ENCODE peak calls at places on chromosomes 7 and 10, in four cellular contexts. J is keratinocyte, L is tibial artery, P is gastrocnemius medialis. S is an unnamed sample.

GRCh38 chr10:37680716-37681616 is 176.4 kb downstream of the ZNF248 start:
- DNase-seq in J (no peak), L (peak), P (no peak), S (no peak)

GRCh38 chr7:158432369-158433270 is 155.0 kb downstream of the PTPRN2 start:
- DNase-seq in J (no peak), L (peak), P (no peak), S (no peak)

GRCh38 chr10:78356291-78356915 is 322.7 kb downstream of the RPS24 start:
- DNase-seq in J (no peak), L (no peak), P (no peak), S (no peak)

GRCh38 chr10:68781613-68782574 is 45.4 kb upstream of the STOX1 start:
- DNase-seq in J (no peak), L (no peak), P (no peak), S (no peak)

GRCh38 chr10:100008708-100009282 is 952 bp downstream of the DNMBP start:
- DNase-seq in J (no peak), L (no peak), P (no peak), S (no peak)

GRCh38 chr10:7027913-7028808 is 382.7 kb downstream of the SFMBT2 start:
- DNase-seq in J (no peak), L (no peak), P (no peak), S (no peak)

GRCh38 chr10:72310241-72310633 is 36.5 kb downstream of the DDIT4 start:
- DNase-seq in J (no peak), L (no peak), P (peak), S (no peak)

GRCh38 chr7:95367606-95368005 is 28.6 kb downstream of the PON3 start:
- DNase-seq in J (no peak), L (no peak), P (no peak), S (no peak)

GRCh38 chr10:127117125-127117524 is 79.3 kb downstream of the INSYN2A start:
- DNase-seq in J (peak), L (no peak), P (no peak), S (no peak)

GRCh38 chr10:76303682-76304316 is 872.4 kb downstream of the LRMDA start:
- DNase-seq in J (no peak), L (peak), P (peak), S (peak)

GRCh38 chr10:72455889-72456588 is 101.3 kb upstream of the DNAJB12 start:
- DNase-seq in J (no peak), L (no peak), P (no peak), S (no peak)

GRCh38 chr7:137403282-137403681 is 59.7 kb upstream of the PTN start:
- DNase-seq in J (no peak), L (no peak), P (no peak), S (no peak)

GRCh38 chr7:141664450-141664849 is 37.5 kb downstream of the DENND11 start:
- DNase-seq in J (no peak), L (peak), P (no peak), S (no peak)

GRCh38 chr7:141660259-141660658 is 41.7 kb downstream of the DENND11 start:
- DNase-seq in J (no peak), L (peak), P (no peak), S (no peak)

GRCh38 chr7:141666071-141666470 is 35.9 kb downstream of the DENND11 start:
- DNase-seq in J (no peak), L (no peak), P (no peak), S (no peak)

GRCh38 chr7:141665208-141666035 is 36.5 kb downstream of the DENND11 start:
- DNase-seq in J (no peak), L (peak), P (no peak), S (no peak)

DNA sequence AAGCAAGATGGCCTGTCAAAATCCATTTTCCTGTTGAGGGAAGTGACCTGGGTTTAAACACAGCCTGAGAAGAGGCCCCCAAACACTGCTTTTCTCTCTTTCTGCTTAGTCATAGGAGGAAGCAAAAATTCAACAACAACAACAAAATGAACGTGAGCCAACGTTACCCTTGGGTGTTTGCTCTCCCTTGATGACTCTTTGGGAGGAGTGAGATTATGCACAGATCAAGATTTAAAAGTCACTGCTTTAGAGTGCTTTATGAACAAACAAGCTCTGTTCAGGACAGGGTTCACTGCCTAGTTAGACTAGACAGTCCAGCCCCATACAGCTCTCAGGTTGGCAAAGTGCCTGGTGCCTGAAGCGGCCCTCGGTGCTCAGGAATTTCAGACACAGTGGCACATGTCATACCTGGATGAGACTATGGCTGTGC is 38.9 kb downstream of the DENND11 start:
- DNase-seq in J (no peak), L (peak), P (no peak), S (no peak)
- H3K27ac ChIP-seq in J (peak), L (no peak), P (no peak), S (no peak)

GRCh38 chr7:15906436-15906835 is 220.0 kb upstream of the MEOX2 start:
- DNase-seq in J (no peak), L (no peak), P (no peak), S (no peak)

GRCh38 chr7:15905251-15906040 is 219.0 kb upstream of the MEOX2 start:
- DNase-seq in J (no peak), L (no peak), P (no peak), S (no peak)
- H3K4me3 ChIP-seq in J (no peak), L (no peak), P (no peak), S (no peak)

GRCh38 chr7:519974-520458 is 370 bp upstream of the PDGFA start:
- DNase-seq in J (no peak), L (peak), P (no peak), S (no peak)
- H3K27ac ChIP-seq in J (no peak), L (peak), P (peak), S (peak)

GRCh38 chr10:21095494-21096055 is 198.5 kb upstream of the NEBL start:
- DNase-seq in J (no peak), L (no peak), P (no peak), S (no peak)

GRCh38 chr10:21095073-21095472 is 198.0 kb upstream of the NEBL start:
- DNase-seq in J (no peak), L (no peak), P (no peak), S (no peak)

GRCh38 chr10:21097926-21098355 is 200.8 kb upstream of the NEBL start:
- DNase-seq in J (no peak), L (no peak), P (no peak), S (no peak)

GRCh38 chr10:21090609-21091082 is 193.5 kb upstream of the NEBL start:
- DNase-seq in J (no peak), L (no peak), P (no peak), S (no peak)

GRCh38 chr10:21092683-21093524 is 195.8 kb upstream of the NEBL start:
- DNase-seq in J (no peak), L (no peak), P (no peak), S (no peak)
- H3K4me3 ChIP-seq in J (no peak), L (no peak), P (no peak), S (no peak)

GRCh38 chr10:74827045-74827441 is 643 bp downstream of the KAT6B start:
- DNase-seq in J (no peak), L (no peak), P (no peak), S (no peak)
- H3K27ac ChIP-seq in J (peak), L (peak), P (peak), S (peak)

DNA sequence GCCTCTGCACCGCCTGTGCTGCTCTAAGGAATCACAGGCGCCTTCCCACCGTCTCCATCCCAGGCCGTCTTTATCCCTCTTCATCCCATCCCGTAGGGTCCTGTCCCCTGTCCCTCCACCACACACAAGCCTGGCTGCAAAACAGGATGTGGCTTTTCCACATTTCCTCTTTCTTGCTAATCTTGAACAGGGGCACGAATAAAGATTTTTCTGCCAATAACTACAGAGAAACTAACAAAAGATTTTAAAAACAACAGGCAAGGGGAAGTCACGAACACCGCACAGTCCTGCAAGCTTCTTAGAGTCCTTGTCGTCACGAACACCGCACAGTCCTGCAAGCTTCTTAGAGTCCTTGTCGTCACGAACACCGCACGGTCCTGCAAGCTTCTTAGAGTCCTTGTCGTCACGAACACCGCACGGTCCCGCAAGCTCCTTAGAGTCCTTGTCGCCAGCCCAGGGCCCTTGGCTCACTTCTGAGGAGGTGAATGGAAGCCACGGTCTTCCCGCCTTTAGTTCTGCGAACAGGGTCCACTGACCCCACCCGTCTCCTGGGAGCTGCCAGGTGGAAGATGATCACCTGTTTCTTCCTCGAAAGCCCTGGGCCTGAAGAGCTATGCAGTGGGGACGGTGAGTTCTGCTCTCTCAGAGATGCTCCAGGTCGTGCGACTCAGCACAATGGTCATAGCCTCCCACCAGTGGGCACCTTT is 10.3 kb upstream of the INSIG1 start:
- DNase-seq in J (no peak), L (no peak), P (no peak), S (no peak)
- H3K4me3 ChIP-seq in J (no peak), L (no peak), P (no peak), S (no peak)

GRCh38 chr10:132299381-132300336 is 8.1 kb downstream of the STK32C start:
- DNase-seq in J (no peak), L (peak), P (no peak), S (no peak)
- H3K27ac ChIP-seq in J (no peak), L (no peak), P (no peak), S (no peak)

GRCh38 chr10:93272884-93273675 is 199.4 kb downstream of the CYP26A1 start:
- DNase-seq in J (no peak), L (no peak), P (no peak), S (no peak)
- H3K4me3 ChIP-seq in J (no peak), L (no peak), P (no peak), S (no peak)

DNA sequence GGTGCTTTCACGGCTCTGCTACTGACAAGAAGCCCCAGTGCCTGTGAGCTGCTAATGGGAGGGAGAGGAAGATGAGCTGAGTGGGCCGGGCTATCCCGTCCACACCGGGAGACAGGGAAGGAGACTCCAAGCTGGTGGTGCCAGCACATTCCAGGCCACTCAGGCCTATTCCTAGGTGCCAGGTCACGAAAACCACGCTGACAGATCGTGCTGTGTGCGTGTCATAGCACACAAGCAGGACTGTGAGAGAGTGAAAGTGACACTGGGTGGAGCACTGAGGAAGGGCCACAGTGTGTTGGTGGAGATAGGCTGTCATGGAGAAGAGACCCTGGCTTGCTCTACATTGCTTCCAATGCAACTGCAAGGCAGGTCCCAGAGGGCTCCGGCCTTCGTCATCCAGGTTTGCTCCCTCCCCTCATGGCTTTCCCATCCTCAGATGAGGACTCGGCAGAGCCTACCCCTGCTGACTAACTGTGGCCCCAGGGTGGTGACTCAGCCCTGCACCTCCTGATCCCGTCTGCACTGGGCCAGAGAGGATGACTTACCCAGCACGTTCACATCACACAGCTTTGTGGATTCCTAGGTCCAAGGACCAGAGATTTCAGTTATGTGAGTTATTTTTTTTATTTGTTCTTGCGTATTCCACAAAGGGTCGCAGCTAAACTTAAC is 167.3 kb downstream of the EGFR start:
- DNase-seq in J (peak), L (no peak), P (peak), S (no peak)
- H3K27ac ChIP-seq in J (peak), L (no peak), P (peak), S (peak)

S was measured in right atrium auricular region.